ENCODE peak calls at places on chromosome 18, in seven cellular contexts. One of them, this sample, is unnamed.

GRCh38 chr18:48074929-48075706 is 144.7 kb upstream of the SMAD2 start:
- DNase-seq in heart right ventricle: no peak
- DNase-seq in HepG2: no peak
- DNase-seq in foreskin keratinocyte: no peak
- DNase-seq in adrenal gland: no peak
- DNase-seq in AG04450: no peak
- DNase-seq in uterus: no peak
- DNase-seq in this sample: no peak

GRCh38 chr18:23387265-23387664 is 65.8 kb upstream of the RIOK3 start:
- DNase-seq in uterus: no peak
- DNase-seq in adrenal gland: no peak
- DNase-seq in HepG2: no peak
- DNase-seq in heart right ventricle: no peak
- DNase-seq in foreskin keratinocyte: no peak
- DNase-seq in AG04450: no peak
- DNase-seq in this sample: no peak

GRCh38 chr18:68316636-68317035 is 398.3 kb downstream of the TMX3 start:
- DNase-seq in heart right ventricle: no peak
- DNase-seq in uterus: no peak
- DNase-seq in AG04450: no peak
- DNase-seq in adrenal gland: no peak
- DNase-seq in foreskin keratinocyte: no peak
- DNase-seq in HepG2: no peak
- DNase-seq in this sample: no peak

GRCh38 chr18:36387296-36387695 is 89.8 kb downstream of the FHOD3 start:
- DNase-seq in HepG2: no peak
- DNase-seq in adrenal gland: no peak
- DNase-seq in AG04450: no peak
- DNase-seq in foreskin keratinocyte: no peak
- DNase-seq in uterus: no peak
- DNase-seq in heart right ventricle: no peak
- DNase-seq in this sample: no peak

GRCh38 chr18:23872701-23873550 is 141.6 kb upstream of the TTC39C start:
- DNase-seq in uterus: no peak
- DNase-seq in foreskin keratinocyte: peak
- DNase-seq in heart right ventricle: no peak
- DNase-seq in adrenal gland: no peak
- DNase-seq in AG04450: no peak
- DNase-seq in HepG2: no peak
- DNase-seq in this sample: peak

GRCh38 chr18:36572135-36572856 is 256.5 kb downstream of the TPGS2 start:
- DNase-seq in uterus: no peak
- DNase-seq in AG04450: no peak
- DNase-seq in heart right ventricle: no peak
- DNase-seq in HepG2: peak
- DNase-seq in adrenal gland: peak
- DNase-seq in foreskin keratinocyte: no peak
- DNase-seq in this sample: no peak

GRCh38 chr18:54752185-54752584 is 76.1 kb upstream of the RAB27B start:
- DNase-seq in uterus: no peak
- DNase-seq in AG04450: no peak
- DNase-seq in adrenal gland: no peak
- DNase-seq in HepG2: no peak
- DNase-seq in foreskin keratinocyte: no peak
- DNase-seq in heart right ventricle: no peak
- DNase-seq in this sample: no peak

GRCh38 chr18:57747809-57748680 is 55.1 kb downstream of the ATP8B1 start:
- DNase-seq in AG04450: no peak
- DNase-seq in heart right ventricle: no peak
- DNase-seq in adrenal gland: no peak
- DNase-seq in foreskin keratinocyte: no peak
- DNase-seq in uterus: no peak
- DNase-seq in HepG2: peak
- DNase-seq in this sample: no peak

GRCh38 chr18:23850215-23850614 is 161.0 kb downstream of the LAMA3 start:
- DNase-seq in heart right ventricle: no peak
- DNase-seq in foreskin keratinocyte: no peak
- DNase-seq in adrenal gland: no peak
- DNase-seq in HepG2: no peak
- DNase-seq in AG04450: no peak
- DNase-seq in uterus: no peak
- DNase-seq in this sample: no peak

GRCh38 chr18:1048048-1048447 is 143.4 kb downstream of the ADCYAP1 start:
- DNase-seq in foreskin keratinocyte: no peak
- DNase-seq in heart right ventricle: no peak
- DNase-seq in HepG2: no peak
- DNase-seq in uterus: no peak
- DNase-seq in AG04450: no peak
- DNase-seq in adrenal gland: no peak
- DNase-seq in this sample: no peak

GRCh38 chr18:41761329-41762028 is 193.6 kb upstream of the PIK3C3 start:
- DNase-seq in foreskin keratinocyte: peak
- DNase-seq in AG04450: peak
- DNase-seq in uterus: no peak
- DNase-seq in heart right ventricle: no peak
- DNase-seq in adrenal gland: peak
- DNase-seq in HepG2: no peak
- DNase-seq in this sample: no peak

GRCh38 chr18:26963292-26963691 is 97.8 kb upstream of the AQP4 start:
- DNase-seq in adrenal gland: no peak
- DNase-seq in heart right ventricle: no peak
- DNase-seq in uterus: no peak
- DNase-seq in foreskin keratinocyte: no peak
- DNase-seq in HepG2: no peak
- DNase-seq in AG04450: no peak
- DNase-seq in this sample: no peak

GRCh38 chr18:24795129-24795528 is 334.7 kb downstream of the HRH4 start:
- DNase-seq in heart right ventricle: no peak
- DNase-seq in uterus: no peak
- DNase-seq in foreskin keratinocyte: no peak
- DNase-seq in adrenal gland: no peak
- DNase-seq in HepG2: no peak
- DNase-seq in AG04450: no peak
- DNase-seq in this sample: no peak

GRCh38 chr18:32167980-32168379 is 21.9 kb upstream of the MEP1B start:
- DNase-seq in heart right ventricle: no peak
- DNase-seq in adrenal gland: no peak
- DNase-seq in HepG2: no peak
- DNase-seq in uterus: no peak
- DNase-seq in foreskin keratinocyte: peak
- DNase-seq in AG04450: no peak
- DNase-seq in this sample: no peak

GRCh38 chr18:75214766-75215515 is 4.3 kb downstream of the TSHZ1 start:
- DNase-seq in AG04450: no peak
- DNase-seq in adrenal gland: no peak
- DNase-seq in foreskin keratinocyte: no peak
- DNase-seq in uterus: no peak
- DNase-seq in heart right ventricle: no peak
- DNase-seq in HepG2: peak
- DNase-seq in this sample: no peak

GRCh38 chr18:75216212-75216925 is 5.8 kb downstream of the TSHZ1 start:
- DNase-seq in uterus: no peak
- DNase-seq in heart right ventricle: no peak
- DNase-seq in adrenal gland: no peak
- DNase-seq in HepG2: no peak
- DNase-seq in foreskin keratinocyte: no peak
- DNase-seq in AG04450: no peak
- DNase-seq in this sample: no peak

GRCh38 chr18:75213610-75214009 is 3.0 kb downstream of the TSHZ1 start:
- DNase-seq in foreskin keratinocyte: no peak
- DNase-seq in uterus: no peak
- DNase-seq in adrenal gland: no peak
- DNase-seq in AG04450: no peak
- DNase-seq in HepG2: no peak
- DNase-seq in heart right ventricle: no peak
- DNase-seq in this sample: no peak

GRCh38 chr18:75216926-75217303 is 6.3 kb downstream of the TSHZ1 start:
- DNase-seq in foreskin keratinocyte: no peak
- DNase-seq in adrenal gland: no peak
- DNase-seq in HepG2: no peak
- DNase-seq in uterus: no peak
- DNase-seq in AG04450: no peak
- DNase-seq in heart right ventricle: no peak
- DNase-seq in this sample: no peak

DNA sequence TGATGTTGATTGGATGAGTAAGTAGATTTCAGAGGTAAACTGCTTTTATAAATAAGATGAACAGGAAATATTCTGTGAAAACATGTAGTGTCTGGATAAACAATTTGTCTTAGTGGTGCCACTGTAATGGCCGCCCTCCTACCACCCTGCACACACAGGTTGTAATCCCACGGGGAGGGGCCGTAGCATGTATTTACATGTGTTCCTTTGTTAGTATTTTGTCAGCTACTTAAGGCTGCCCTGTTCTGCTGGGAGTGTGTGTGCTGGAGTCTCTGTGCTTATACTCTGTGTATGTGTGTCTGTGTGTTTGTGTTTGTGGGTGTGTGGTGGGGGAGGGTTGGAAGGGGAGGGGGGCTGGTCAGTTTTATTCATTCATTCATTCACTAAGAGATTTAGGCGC is 5.1 kb downstream of the TSHZ1 start:
- DNase-seq in heart right ventricle: no peak
- DNase-seq in AG04450: no peak
- DNase-seq in HepG2: no peak
- DNase-seq in foreskin keratinocyte: no peak
- DNase-seq in uterus: no peak
- DNase-seq in adrenal gland: no peak
- DNase-seq in this sample: no peak
- H3K27ac ChIP-seq in heart right ventricle: peak
- H3K27ac ChIP-seq in AG04450: no peak
- H3K27ac ChIP-seq in HepG2: no peak
- H3K27ac ChIP-seq in foreskin keratinocyte: no peak
- H3K27ac ChIP-seq in uterus: no peak
- H3K27ac ChIP-seq in adrenal gland: no peak
- H3K27ac ChIP-seq in this sample: no peak

GRCh38 chr18:76985156-76985950 is 147.2 kb downstream of the MBP start:
- DNase-seq in AG04450: no peak
- DNase-seq in heart right ventricle: no peak
- DNase-seq in foreskin keratinocyte: no peak
- DNase-seq in uterus: no peak
- DNase-seq in HepG2: no peak
- DNase-seq in adrenal gland: no peak
- DNase-seq in this sample: no peak
- H3K27ac ChIP-seq in AG04450: no peak
- H3K27ac ChIP-seq in heart right ventricle: no peak
- H3K27ac ChIP-seq in foreskin keratinocyte: no peak
- H3K27ac ChIP-seq in uterus: no peak
- H3K27ac ChIP-seq in HepG2: no peak
- H3K27ac ChIP-seq in adrenal gland: no peak
- H3K27ac ChIP-seq in this sample: no peak

GRCh38 chr18:7607535-7608173 is 40.5 kb downstream of the PTPRM start:
- DNase-seq in heart right ventricle: no peak
- DNase-seq in adrenal gland: no peak
- DNase-seq in AG04450: no peak
- DNase-seq in foreskin keratinocyte: no peak
- DNase-seq in uterus: no peak
- DNase-seq in HepG2: no peak
- DNase-seq in this sample: no peak
- H3K27ac ChIP-seq in heart right ventricle: peak
- H3K27ac ChIP-seq in adrenal gland: no peak
- H3K27ac ChIP-seq in AG04450: no peak
- H3K27ac ChIP-seq in foreskin keratinocyte: no peak
- H3K27ac ChIP-seq in uterus: peak
- H3K27ac ChIP-seq in HepG2: no peak
- H3K27ac ChIP-seq in this sample: no peak

GRCh38 chr18:21978546-21979170 is 190.7 kb upstream of the GATA6 start:
- DNase-seq in foreskin keratinocyte: no peak
- DNase-seq in heart right ventricle: no peak
- DNase-seq in AG04450: no peak
- DNase-seq in HepG2: peak
- DNase-seq in uterus: no peak
- DNase-seq in adrenal gland: no peak
- DNase-seq in this sample: no peak
- H3K27ac ChIP-seq in foreskin keratinocyte: no peak
- H3K27ac ChIP-seq in heart right ventricle: no peak
- H3K27ac ChIP-seq in AG04450: no peak
- H3K27ac ChIP-seq in HepG2: peak
- H3K27ac ChIP-seq in uterus: no peak
- H3K27ac ChIP-seq in adrenal gland: no peak
- H3K27ac ChIP-seq in this sample: no peak

GRCh38 chr18:8936646-8937045 is 165.9 kb upstream of the NDUFV2 start:
- DNase-seq in heart right ventricle: no peak
- DNase-seq in uterus: no peak
- DNase-seq in AG04450: no peak
- DNase-seq in adrenal gland: no peak
- DNase-seq in HepG2: no peak
- DNase-seq in foreskin keratinocyte: no peak
- DNase-seq in this sample: no peak
- H3K27ac ChIP-seq in heart right ventricle: no peak
- H3K27ac ChIP-seq in uterus: no peak
- H3K27ac ChIP-seq in AG04450: peak
- H3K27ac ChIP-seq in adrenal gland: no peak
- H3K27ac ChIP-seq in HepG2: no peak
- H3K27ac ChIP-seq in foreskin keratinocyte: no peak
- H3K27ac ChIP-seq in this sample: no peak